ENCODE peak calls at places on chromosome 6, in five cellular contexts. V is endodermal cell, W is SJSA1, S is small intestine, O is psoas muscle. P is an unnamed sample. For H3K27me3, H3K36me3 and H3K4me1, the result is how much of the 10 kb centered on the place peaks cover.

GRCh38 chr6:163347021-163347446 is 67.5 kb upstream of the QKI start:
- DNase-seq in V (no peak), W (no peak), S (no peak), O (peak), P (no peak)

GRCh38 chr6:35218021-35218420 is 4.3 kb downstream of the SCUBE3 start:
- DNase-seq in V (no peak), W (no peak), S (no peak), O (no peak), P (no peak)

GRCh38 chr6:47162793-47163192 is 120.7 kb upstream of the ADGRF1 start:
- DNase-seq in V (no peak), W (no peak), S (no peak), O (no peak), P (no peak)

GRCh38 chr6:83113258-83113657 is 45.8 kb downstream of the DOP1A start:
- DNase-seq in V (no peak), W (no peak), S (no peak), O (no peak), P (no peak)

GRCh38 chr6:43744490-43744889 is 25.5 kb upstream of the VEGFA start:
- DNase-seq in V (peak), W (no peak), S (no peak), O (no peak), P (no peak)

GRCh38 chr6:146870765-146871164 is 272.0 kb downstream of the ADGB start:
- DNase-seq in V (no peak), W (no peak), S (no peak), O (no peak), P (no peak)

GRCh38 chr6:140366991-140367390 is 992.5 kb upstream of the CITED2 start:
- DNase-seq in V (no peak), W (peak), S (no peak), O (no peak), P (no peak)

GRCh38 chr6:33213989-33214335 is 5.7 kb downstream of the RING1 start:
- DNase-seq in V (peak), W (no peak), S (no peak), O (no peak), P (no peak)

GRCh38 chr6:114181629-114182028 is 161.2 kb downstream of the HS3ST5 start:
- DNase-seq in V (no peak), W (no peak), S (no peak), O (no peak), P (no peak)

GRCh38 chr6:163756079-163756478 is 341.6 kb downstream of the QKI start:
- DNase-seq in V (no peak), W (no peak), S (no peak), O (no peak), P (no peak)

GRCh38 chr6:136726837-136727557 is 65.3 kb downstream of the MAP3K5 start:
- DNase-seq in V (no peak), W (no peak), S (no peak), O (no peak), P (no peak)

GRCh38 chr6:10425973-10426780 is 11.3 kb upstream of the TFAP2A start:
- DNase-seq in V (peak), W (peak), S (no peak), O (peak), P (peak)

GRCh38 chr6:10424005-10424404 is 9.1 kb upstream of the TFAP2A start:
- DNase-seq in V (peak), W (no peak), S (no peak), O (no peak), P (no peak)

GRCh38 chr6:10422282-10423034 is 7.6 kb upstream of the TFAP2A start:
- DNase-seq in V (no peak), W (no peak), S (no peak), O (no peak), P (no peak)

GRCh38 chr6:10426781-10427279 is 12.0 kb upstream of the TFAP2A start:
- DNase-seq in V (no peak), W (no peak), S (no peak), O (no peak), P (no peak)

DNA sequence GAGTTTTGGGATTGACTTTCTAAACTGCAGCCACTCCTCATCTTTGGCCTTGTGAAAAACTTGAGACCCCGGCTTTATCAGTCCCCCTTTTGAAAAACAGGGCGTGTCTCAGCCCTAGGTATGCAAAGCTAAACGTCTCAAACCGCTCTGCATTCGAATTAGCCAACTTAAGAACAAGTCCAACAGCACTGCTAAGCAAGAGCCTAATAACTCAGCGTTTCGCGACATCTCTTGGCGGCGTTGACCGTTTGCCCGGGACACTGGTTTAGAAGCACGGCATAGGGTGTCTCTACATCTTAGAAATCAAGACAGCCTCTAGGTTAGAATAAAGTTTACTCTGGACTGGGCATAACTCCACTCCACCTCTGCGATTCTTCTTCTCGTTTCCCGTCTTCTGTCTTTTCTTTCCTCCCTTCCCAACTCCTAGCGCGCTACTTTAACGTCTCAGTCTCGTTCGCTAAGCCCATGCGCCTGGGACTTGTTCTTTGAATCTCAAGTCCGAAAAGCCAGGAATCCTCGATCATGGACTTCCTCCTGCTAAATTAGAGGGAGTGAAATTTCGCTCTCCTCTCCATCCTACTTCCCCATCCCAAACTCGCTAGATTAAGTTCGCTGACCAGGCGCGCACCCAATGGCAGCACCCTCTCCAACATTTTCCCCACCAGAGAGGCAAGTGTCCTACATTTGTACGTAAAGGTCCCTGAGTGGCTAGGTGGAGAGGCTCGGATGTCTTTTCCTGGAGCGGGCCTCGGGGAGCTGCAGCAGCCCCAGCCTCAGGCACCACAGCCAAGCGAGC is 10.5 kb upstream of the TFAP2A start:
- DNase-seq in V (peak), W (no peak), S (no peak), O (no peak), P (no peak)
- H3K27me3 ChIP-seq in V (half or more), W (under half), S (half or more), O (under half), P (under half)

DNA sequence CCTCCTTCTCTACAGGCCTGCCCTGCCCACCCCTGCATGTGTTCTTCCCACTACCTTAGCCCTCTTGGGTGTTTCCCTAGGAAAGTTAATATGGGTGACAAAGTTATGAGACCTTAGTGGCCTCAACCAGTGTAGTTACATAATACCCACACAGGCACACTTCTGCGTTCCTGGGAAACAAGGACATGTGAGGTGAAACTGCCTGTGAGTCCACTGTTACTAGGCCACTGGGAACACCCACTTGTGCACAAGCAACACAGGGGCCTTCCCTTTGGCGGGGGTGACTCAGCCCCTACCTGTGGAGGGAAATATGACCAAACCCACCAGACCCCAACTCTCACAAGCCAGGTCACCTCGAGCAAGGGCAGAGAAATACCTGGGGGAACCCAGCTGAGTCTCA is 12.8 kb downstream of the PI16 start:
- DNase-seq in V (no peak), W (no peak), S (peak), O (no peak), P (no peak)
- H3K36me3 ChIP-seq in V (half or more), W (half or more), S (under half), O (half or more), P (under half)

GRCh38 chr6:21609881-21610329 is 16.4 kb downstream of the SOX4 start:
- DNase-seq in V (no peak), W (no peak), S (no peak), O (no peak), P (peak)

GRCh38 chr6:21610376-21610775 is 16.8 kb downstream of the SOX4 start:
- DNase-seq in V (no peak), W (no peak), S (no peak), O (no peak), P (no peak)

GRCh38 chr6:21613809-21614208 is 20.3 kb downstream of the SOX4 start:
- DNase-seq in V (no peak), W (no peak), S (no peak), O (no peak), P (no peak)

GRCh38 chr6:21611485-21611884 is 17.9 kb downstream of the SOX4 start:
- DNase-seq in V (no peak), W (no peak), S (no peak), O (no peak), P (peak)

GRCh38 chr6:21612067-21612745 is 18.7 kb downstream of the SOX4 start:
- DNase-seq in V (no peak), W (no peak), S (no peak), O (no peak), P (no peak)
- H3K4me1 ChIP-seq in V (under half), W (under half), S (under half), O (under half), P (under half)

GRCh38 chr6:28772480-28773381 is 151.1 kb downstream of the TRIM27 start:
- DNase-seq in V (peak), W (no peak), S (no peak), O (no peak), P (no peak)
- H3K27me3 ChIP-seq in V (half or more), W (half or more), S (half or more), O (under half), P (under half)

GRCh38 chr6:158630944-158631616 is 13.5 kb downstream of the DYNLT1 start:
- DNase-seq in V (peak), W (no peak), S (peak), O (peak), P (peak)
- H3K36me3 ChIP-seq in V (half or more), W (half or more), S (under half), O (under half), P (under half)